ENCODE peak calls at places on chromosomes 11 and 22, in ten cellular contexts. E, M, T, D, H, S, J, O, X and A are unnamed samples.

GRCh38 chr11:129610125-129610524 is 205.5 kb upstream of the TMEM45B start:
- DNase-seq in E (no peak), M (no peak), T (no peak), D (no peak), H (no peak), S (no peak), J (peak), O (no peak), X (no peak), A (no peak)

GRCh38 chr11:65477271-65478029 is 21.4 kb upstream of the MALAT1 start:
- DNase-seq in E (no peak), M (peak), T (peak), D (peak), H (no peak), S (peak), J (peak), O (peak), X (peak), A (peak)

GRCh38 chr11:32435947-32436750 is 810 bp upstream of the WT1 start:
- DNase-seq in E (no peak), M (no peak), T (no peak), D (no peak), H (no peak), S (no peak), J (no peak), O (no peak), X (no peak), A (no peak)

GRCh38 chr11:128691802-128692749 is 1.8 kb upstream of the FLI1 start:
- DNase-seq in E (no peak), M (no peak), T (no peak), D (no peak), H (no peak), S (no peak), J (no peak), O (no peak), X (no peak), A (no peak)

GRCh38 chr22:35648066-35649025 is at the start of gene APOL6:
- DNase-seq in E (no peak), M (peak), T (peak), D (peak), H (no peak), S (no peak), J (peak), O (no peak), X (peak), A (peak)

GRCh38 chr11:73147771-73148681 is 5.9 kb upstream of the FCHSD2 start:
- DNase-seq in E (no peak), M (no peak), T (no peak), D (peak), H (no peak), S (no peak), J (peak), O (no peak), X (peak), A (no peak)

GRCh38 chr11:61602775-61603569 is 22.1 kb upstream of the SYT7 start:
- DNase-seq in E (no peak), M (no peak), T (no peak), D (peak), H (peak), S (no peak), J (peak), O (no peak), X (no peak), A (no peak)

GRCh38 chr11:66272600-66272999 is 4.2 kb downstream of the RAB1B start:
- DNase-seq in E (no peak), M (no peak), T (no peak), D (no peak), H (no peak), S (no peak), J (no peak), O (no peak), X (no peak), A (no peak)